ENCODE peak calls at places on chromosomes 7 and 10, in five cellular contexts. R is H9, F is trophoblast cell, Y is H1, A is mesenchymal stem cell. X is an unnamed sample.

GRCh38 chr7:3879337-3880054 is 578.4 kb downstream of the SDK1 start:
- DNase-seq in R (no peak), F (no peak), Y (no peak), A (no peak), X (no peak)

GRCh38 chr10:10520391-10521385 is 497.0 kb upstream of the CELF2 start:
- DNase-seq in R (no peak), F (no peak), Y (no peak), A (no peak), X (no peak)

GRCh38 chr10:103007017-103007416 is 88.9 kb downstream of the CNNM2 start:
- DNase-seq in R (no peak), F (no peak), Y (no peak), A (no peak), X (no peak)

GRCh38 chr7:15783971-15784693 is 97.6 kb upstream of the MEOX2 start:
- DNase-seq in R (peak), F (no peak), Y (no peak), A (peak), X (no peak)

GRCh38 chr7:108454674-108455523 is 1.3 kb downstream of the NRCAM start:
- DNase-seq in R (peak), F (peak), Y (no peak), A (peak), X (no peak)

GRCh38 chr10:132728321-132728720 is 57.6 kb downstream of the NKX6-2 start:
- DNase-seq in R (no peak), F (no peak), Y (no peak), A (no peak), X (no peak)

GRCh38 chr7:29598607-29599006 is 35.0 kb downstream of the PRR15 start:
- DNase-seq in R (no peak), F (no peak), Y (no peak), A (no peak), X (no peak)

GRCh38 chr7:134022512-134022911 is 104.6 kb upstream of the LRGUK start:
- DNase-seq in R (no peak), F (no peak), Y (no peak), A (no peak), X (no peak)

GRCh38 chr7:78953090-78953489 is 500.4 kb downstream of the MAGI2 start:
- DNase-seq in R (no peak), F (no peak), Y (no peak), A (no peak), X (no peak)

GRCh38 chr10:62082270-62082669 is 180.8 kb downstream of the ARID5B start:
- DNase-seq in R (no peak), F (peak), Y (no peak), A (no peak), X (no peak)

GRCh38 chr10:120824864-120825263 is 26.3 kb upstream of the WDR11 start:
- DNase-seq in R (peak), F (peak), Y (no peak), A (no peak), X (peak)

GRCh38 chr7:100736671-100737070 is 3.3 kb downstream of the ZAN start:
- DNase-seq in R (no peak), F (no peak), Y (no peak), A (no peak), X (no peak)

GRCh38 chr7:86776136-86776535 is 132.4 kb downstream of the GRM3 start:
- DNase-seq in R (no peak), F (no peak), Y (no peak), A (no peak), X (no peak)

GRCh38 chr7:30795161-30795943 is 24.1 kb downstream of the MINDY4 start:
- DNase-seq in R (no peak), F (peak), Y (no peak), A (no peak), X (no peak)

GRCh38 chr7:96739167-96739566 is 29.5 kb upstream of the SEM1 start:
- DNase-seq in R (no peak), F (no peak), Y (no peak), A (no peak), X (no peak)

GRCh38 chr10:131038056-131038455 is 273.5 kb downstream of the TCERG1L start:
- DNase-seq in R (no peak), F (no peak), Y (no peak), A (no peak), X (no peak)

GRCh38 chr10:88553116-88553752 is 29.9 kb downstream of the RNLS start:
- DNase-seq in R (no peak), F (peak), Y (no peak), A (peak), X (peak)

GRCh38 chr10:11307004-11307403 is 289.3 kb downstream of the CELF2 start:
- DNase-seq in R (no peak), F (no peak), Y (no peak), A (no peak), X (no peak)

GRCh38 chr10:19158870-19159269 is 110.3 kb downstream of the MALRD1 start:
- DNase-seq in R (no peak), F (no peak), Y (no peak), A (no peak), X (no peak)

GRCh38 chr10:22618081-22618785 is 96.1 kb downstream of the PIP4K2A start:
- DNase-seq in R (no peak), F (peak), Y (no peak), A (peak), X (no peak)

GRCh38 chr7:55977831-55978230 is 13.4 kb downstream of the NIPSNAP2 start:
- DNase-seq in R (no peak), F (peak), Y (no peak), A (no peak), X (no peak)

GRCh38 chr10:412109-412508 is 276.9 kb downstream of the ZMYND11 start:
- DNase-seq in R (no peak), F (no peak), Y (no peak), A (no peak), X (no peak)

GRCh38 chr10:52443419-52444388 is 129.6 kb downstream of the DKK1 start:
- DNase-seq in R (no peak), F (peak), Y (no peak), A (peak), X (no peak)

GRCh38 chr7:120280743-120281142 is 7.8 kb downstream of the KCND2 start:
- DNase-seq in R (no peak), F (no peak), Y (no peak), A (peak), X (no peak)

GRCh38 chr7:128908750-128909385 is 1.6 kb downstream of the KCP start:
- DNase-seq in R (peak), F (no peak), Y (no peak), A (no peak), X (no peak)

GRCh38 chr10:26739087-26739631 is 41.7 kb downstream of the PDSS1 start:
- DNase-seq in R (no peak), F (no peak), Y (no peak), A (no peak), X (no peak)

GRCh38 chr10:25753776-25754175 is 180.3 kb upstream of the MYO3A start:
- DNase-seq in R (no peak), F (peak), Y (no peak), A (peak), X (no peak)

GRCh38 chr7:135925205-135925604 is 52.0 kb downstream of the MTPN start:
- DNase-seq in R (no peak), F (no peak), Y (no peak), A (no peak), X (no peak)

GRCh38 chr7:30846378-30846777 is 65.3 kb upstream of the AQP1 start:
- DNase-seq in R (no peak), F (no peak), Y (no peak), A (no peak), X (no peak)

GRCh38 chr7:101258243-101258731 is 13.4 kb upstream of the FIS1 start:
- DNase-seq in R (no peak), F (no peak), Y (no peak), A (no peak), X (no peak)

GRCh38 chr10:31618541-31619291 is 299.7 kb downstream of the ZEB1 start:
- DNase-seq in R (no peak), F (no peak), Y (no peak), A (peak), X (no peak)

GRCh38 chr10:42623929-42624328 is 14.4 kb downstream of the ZNF33B start:
- DNase-seq in R (no peak), F (peak), Y (no peak), A (no peak), X (no peak)

GRCh38 chr7:2864999-2865670 is 21.0 kb upstream of the GNA12 start:
- DNase-seq in R (peak), F (peak), Y (no peak), A (peak), X (peak)

GRCh38 chr10:102435529-102436233 is 3.3 kb upstream of the CUEDC2 start:
- DNase-seq in R (peak), F (no peak), Y (no peak), A (no peak), X (no peak)

GRCh38 chr7:108253275-108254044 is 123.3 kb upstream of the LAMB4 start:
- DNase-seq in R (no peak), F (no peak), Y (no peak), A (no peak), X (no peak)

GRCh38 chr10:72263613-72264241 is 10.0 kb upstream of the DDIT4 start:
- DNase-seq in R (no peak), F (no peak), Y (no peak), A (no peak), X (no peak)

GRCh38 chr7:139673230-139673629 is 104.6 kb downstream of the HIPK2 start:
- DNase-seq in R (peak), F (no peak), Y (peak), A (peak), X (no peak)

GRCh38 chr10:47311193-47311899 is 10.9 kb upstream of the GDF2 start:
- DNase-seq in R (no peak), F (no peak), Y (no peak), A (no peak), X (no peak)

GRCh38 chr7:134293029-134293740 is 23.5 kb downstream of the SLC35B4 start:
- DNase-seq in R (no peak), F (no peak), Y (no peak), A (no peak), X (no peak)

GRCh38 chr10:132248455-132249231 is 59.1 kb downstream of the STK32C start:
- DNase-seq in R (peak), F (peak), Y (no peak), A (peak), X (peak)

DNA sequence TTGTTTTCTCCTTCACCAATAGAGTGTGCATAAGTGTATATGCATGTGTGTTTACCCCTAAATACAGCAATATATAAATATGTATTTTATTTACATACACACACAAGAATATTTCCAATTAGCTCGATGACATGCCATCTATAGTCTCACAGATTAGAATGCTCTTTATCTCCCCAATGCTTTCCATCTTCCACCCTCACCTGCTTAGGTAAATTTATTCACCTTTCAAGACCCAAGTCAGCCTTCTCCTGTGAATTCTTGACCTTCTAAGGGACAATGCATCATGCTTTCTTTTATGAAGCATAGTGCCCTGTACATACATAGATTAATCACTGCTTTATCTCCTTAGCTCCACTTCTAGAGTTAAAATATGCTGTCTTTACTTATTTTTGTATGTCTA is 49.7 kb downstream of the SEMA3A start:
- DNase-seq in R (no peak), F (no peak), Y (no peak), A (no peak), X (no peak)
- H3K18ac ChIP-seq in R (no peak), F (no peak), Y (no peak), A (no peak), X (no peak)

DNA sequence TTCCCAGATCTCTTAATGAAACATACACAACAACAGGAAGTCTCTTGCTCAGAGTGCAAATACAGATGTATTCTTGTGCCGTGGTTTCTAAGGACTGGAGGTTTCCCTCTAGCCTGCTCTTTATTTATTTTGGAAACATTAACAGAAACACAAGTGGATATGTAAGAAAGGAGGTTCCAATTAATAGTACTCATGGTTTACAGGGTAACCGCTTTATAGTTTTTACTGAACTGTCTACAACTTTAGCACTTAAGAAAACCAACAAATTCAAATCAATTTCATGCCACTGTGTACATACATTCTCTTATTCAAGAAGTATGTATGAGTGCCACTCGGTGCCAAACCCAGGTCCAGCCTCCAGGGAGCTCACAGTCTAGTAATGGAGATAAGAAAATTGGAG is 175.9 kb upstream of the AKR1E2 start:
- DNase-seq in R (no peak), F (no peak), Y (no peak), A (peak), X (no peak)
- H2BK5ac ChIP-seq in R (no peak), F (no peak), Y (no peak), A (no peak), X (no peak)

DNA sequence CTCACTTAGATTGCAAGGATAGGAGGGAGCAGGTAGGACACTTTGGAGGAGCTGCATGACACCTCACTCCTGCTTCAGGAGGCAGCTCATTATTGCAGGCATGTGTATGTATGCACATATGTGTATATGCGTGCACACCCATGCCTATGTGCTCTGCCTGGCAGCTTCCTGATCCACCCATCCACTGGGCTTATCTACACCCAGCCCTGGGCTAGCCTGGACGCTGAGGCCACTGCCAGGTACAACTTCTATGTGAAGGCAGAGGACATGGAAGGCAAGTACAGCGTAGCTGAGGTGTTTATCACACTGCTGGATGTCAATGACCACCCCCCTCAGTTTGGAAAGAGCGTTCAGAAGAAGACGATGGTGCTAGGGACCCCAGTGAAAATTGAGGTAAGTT is 13.3 kb downstream of the LRIT2 start:
- DNase-seq in R (no peak), F (no peak), Y (no peak), A (no peak), X (no peak)
- H2BK12ac ChIP-seq in R (no peak), F (no peak), Y (no peak), A (no peak), X (no peak)

GRCh38 chr7:94375713-94376112 is 19.0 kb upstream of the COL1A2 start:
- DNase-seq in R (no peak), F (no peak), Y (no peak), A (peak), X (no peak)
- H3K18ac ChIP-seq in R (no peak), F (no peak), Y (no peak), A (peak), X (no peak)

DNA sequence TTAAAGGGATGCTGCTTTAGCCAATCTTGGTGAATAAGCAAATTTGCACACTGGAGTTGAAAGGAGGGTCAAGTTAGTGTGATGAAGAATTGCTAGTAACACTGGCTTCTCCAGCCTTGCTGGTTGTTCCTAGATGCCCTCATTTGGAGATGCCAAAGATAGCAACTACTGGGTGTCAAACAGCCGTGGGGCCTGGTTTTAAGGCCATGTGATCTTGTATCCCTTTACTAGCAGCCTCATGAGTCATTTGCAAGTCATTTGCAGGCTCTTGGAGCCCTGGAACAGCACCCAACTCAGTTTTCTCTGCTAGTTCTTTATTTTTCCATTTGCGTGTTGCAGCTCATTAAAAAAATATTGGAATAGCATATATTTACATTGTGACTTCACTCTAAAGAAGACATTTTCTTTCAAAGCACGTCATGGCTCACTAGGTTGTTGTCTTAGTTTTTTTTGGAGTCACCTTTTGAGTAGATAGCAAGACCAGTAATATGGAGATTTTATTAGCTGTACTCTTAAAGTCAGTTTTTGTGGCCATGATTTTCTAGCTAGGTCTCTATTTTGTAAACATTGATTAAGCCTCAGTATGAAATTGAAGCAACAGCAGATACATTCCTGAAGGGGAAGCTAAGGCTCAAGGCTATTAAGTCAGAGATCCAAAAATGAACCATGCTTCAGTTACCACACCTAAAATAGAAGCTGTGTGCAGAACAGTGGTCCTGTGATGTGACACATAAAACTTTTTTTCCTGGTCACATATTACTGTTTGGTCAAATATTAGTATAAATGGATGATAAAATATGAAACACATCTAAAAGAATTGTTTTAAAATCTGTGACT is 1.3 kb downstream of the LSMEM1 start:
- DNase-seq in R (peak), F (peak), Y (peak), A (peak), X (no peak)
- H2BK5ac ChIP-seq in R (no peak), F (no peak), Y (no peak), A (no peak), X (no peak)

GRCh38 chr7:1558841-1559625 is 3.0 kb upstream of the TMEM184A start:
- DNase-seq in R (no peak), F (peak), Y (no peak), A (no peak), X (no peak)
- H2BK12ac ChIP-seq in R (no peak), F (peak), Y (peak), A (peak), X (peak)

DNA sequence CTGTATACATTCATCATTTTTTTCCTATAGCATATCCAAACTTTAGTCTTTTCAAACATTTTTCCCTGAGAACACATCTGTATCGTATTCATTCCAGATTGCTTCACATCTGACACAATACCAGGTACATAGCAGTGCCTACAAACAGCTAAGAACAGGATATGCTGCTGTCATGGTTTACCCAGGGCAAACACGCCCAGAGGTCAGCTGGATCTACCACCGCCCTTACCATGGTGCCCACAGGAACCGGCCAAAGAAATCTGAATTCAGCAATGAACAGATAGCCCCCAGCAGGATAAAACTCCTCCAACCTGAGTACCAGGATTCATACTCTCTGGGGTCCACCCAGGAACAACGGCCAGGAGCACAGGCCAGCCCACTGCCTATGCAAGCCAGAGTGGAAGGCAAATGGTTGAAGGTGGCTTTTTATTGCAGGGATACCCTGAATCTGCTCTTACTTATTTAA is 43.0 kb downstream of the TNS3 start:
- DNase-seq in R (no peak), F (peak), Y (no peak), A (no peak), X (no peak)
- H3K18ac ChIP-seq in R (no peak), F (peak), Y (no peak), A (peak), X (no peak)

X was measured in neuronal stem cell.